ENCODE peak calls at places on chromosomes 12 and 14, in six cellular contexts. C is sigmoid colon, K is mucosa of descending colon, R is tibial artery, L is left lung, T is left ventricle myocardium inferior. P is an unnamed sample.

GRCh38 chr12:990649-991349 is at the start of gene ERC1:
- DNase-seq in R (peak; percentile 93), L (peak; percentile 89), C (peak; percentile 94), T (peak; percentile 91), K (peak; percentile 90), P (peak; percentile 95)

GRCh38 chr12:120684523-120684932 is 2.4 kb upstream of the MLEC start:
- DNase-seq in K (no peak), T (no peak), R (no peak), L (no peak), C (no peak), P (no peak)

GRCh38 chr12:29743801-29744200 is 39.9 kb downstream of the TMTC1 start:
- DNase-seq in L (no peak), K (no peak), T (no peak), R (no peak), C (no peak), P (no peak)

GRCh38 chr12:46110220-46110700 is 119.9 kb upstream of the SCAF11 start:
- DNase-seq in C (no peak), K (peak; percentile 60), R (no peak), L (no peak), T (peak; percentile 39), P (no peak)

GRCh38 chr14:93745603-93746273 is 42.5 kb downstream of the PRIMA1 start:
- DNase-seq in K (no peak), R (no peak), C (peak; percentile 61), T (no peak), L (no peak), P (no peak)

GRCh38 chr12:117596968-117597367 is 235.5 kb upstream of the NOS1 start:
- DNase-seq in K (no peak), C (no peak), R (no peak), T (no peak), L (no peak), P (no peak)

GRCh38 chr14:73695997-73696396 is 18.2 kb downstream of the PNMA1 start:
- DNase-seq in L (no peak), C (no peak), T (no peak), K (no peak), R (no peak), P (no peak)

GRCh38 chr12:26204612-26205289 is 9.4 kb downstream of the SSPN start:
- DNase-seq in K (no peak), C (peak; percentile 68), L (no peak), R (no peak), T (peak; percentile 36), P (no peak)

GRCh38 chr12:85422766-85423165 is 142.7 kb downstream of the ALX1 start:
- DNase-seq in R (no peak), T (no peak), K (no peak), L (no peak), C (no peak), P (no peak)

GRCh38 chr14:22452330-22452729 is 136.7 kb downstream of the DAD1 start:
- DNase-seq in C (no peak), R (no peak), K (no peak), T (no peak), L (no peak), P (no peak)

GRCh38 chr14:24986206-24986893 is 63.6 kb downstream of the STXBP6 start:
- DNase-seq in C (peak; percentile 71), R (no peak), T (peak; percentile 28), L (no peak), K (no peak), P (no peak)

GRCh38 chr12:8796831-8797626 is 25.4 kb upstream of the A2ML1 start:
- DNase-seq in L (no peak), R (no peak), T (no peak), C (no peak), K (no peak), P (no peak)

GRCh38 chr12:4421590-4422031 is 24.0 kb downstream of the FGF6 start:
- DNase-seq in C (no peak), K (no peak), R (no peak), L (no peak), T (no peak), P (no peak)

GRCh38 chr12:6165418-6165817 is 34.8 kb upstream of the CD9 start:
- DNase-seq in T (no peak), R (no peak), L (no peak), C (no peak), K (no peak), P (no peak)

DNA sequence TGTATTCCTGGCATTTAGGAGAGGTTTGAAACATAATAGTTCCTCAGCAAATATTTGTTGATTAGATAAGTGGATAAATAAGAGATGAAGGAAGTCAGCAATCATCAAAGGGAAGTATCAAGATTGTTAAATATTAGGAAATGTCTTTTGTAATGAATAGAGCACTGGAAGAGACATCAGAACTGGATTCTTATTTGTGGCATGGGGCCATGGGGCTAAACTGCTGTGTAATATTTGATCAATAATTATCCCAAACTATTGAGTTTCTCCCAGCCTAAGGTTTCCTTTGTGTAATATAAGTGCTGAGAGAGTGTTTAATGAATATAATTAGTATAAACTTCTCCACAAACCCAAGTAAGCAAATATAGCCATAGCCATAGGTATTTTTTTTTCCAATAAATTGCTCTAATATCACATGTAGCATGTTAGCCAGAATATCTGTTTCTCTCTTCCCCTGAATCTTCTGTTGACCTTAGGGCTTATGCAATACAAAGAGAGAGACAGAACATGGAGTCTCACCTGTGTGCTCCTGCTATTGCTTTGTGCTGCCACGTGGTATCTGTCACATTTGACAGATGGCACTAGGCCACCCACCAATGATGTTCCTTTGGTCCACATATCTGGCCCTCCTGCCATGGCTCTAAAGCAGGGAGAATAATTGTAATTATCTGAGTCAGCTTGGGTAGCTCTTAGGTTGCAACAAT is 658.7 kb downstream of the SOX5 start:
- DNase-seq in C (no peak), L (no peak), T (no peak), K (no peak), R (no peak), P (no peak)
- H3K4me1 ChIP-seq in C (no peaks in the 10 kb centered on the region), L (no peaks in the 10 kb centered on the region), T (no peaks in the 10 kb centered on the region), K (no peaks in the 10 kb centered on the region), R (peaks cover 40% of the 10 kb centered on the region), P (no peaks in the 10 kb centered on the region)

DNA sequence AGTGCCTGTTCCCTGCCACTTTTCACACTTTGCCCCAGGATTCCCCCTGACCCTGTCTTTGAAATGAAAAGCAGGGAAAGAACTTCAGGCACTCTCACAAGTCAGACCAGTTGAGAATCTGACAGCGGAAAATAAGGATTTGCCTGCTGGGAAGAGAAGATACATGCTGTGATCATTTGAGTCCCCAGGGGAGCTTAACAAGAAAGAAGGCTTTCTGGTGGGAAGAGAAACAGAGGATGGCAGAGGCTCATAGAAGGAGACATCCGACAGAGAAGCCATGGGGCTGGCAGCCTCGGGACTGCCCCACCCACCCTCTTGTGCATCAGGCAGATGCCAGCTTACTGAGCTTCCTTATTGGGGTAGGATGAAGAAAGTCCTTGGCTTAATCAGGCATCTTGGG is 11.9 kb downstream of the TTC9 start:
- DNase-seq in C (no peak), T (no peak), R (no peak), L (no peak), K (no peak), P (no peak)
- H3K4me1 ChIP-seq in C (no peaks in the 10 kb centered on the region), T (peaks cover 5% of the 10 kb centered on the region), R (no peaks in the 10 kb centered on the region), L (peaks cover 19% of the 10 kb centered on the region), K (no peaks in the 10 kb centered on the region), P (no peaks in the 10 kb centered on the region)

GRCh38 chr14:91405241-91405721 is 12.3 kb downstream of the CCDC88C start:
- DNase-seq in L (no peak), K (no peak), C (no peak), R (no peak), T (no peak), P (no peak)
- H3K4me1 ChIP-seq in L (peaks cover 77% of the 10 kb centered on the region), K (peaks cover 33% of the 10 kb centered on the region), C (peaks cover 8% of the 10 kb centered on the region), R (peaks cover 5% of the 10 kb centered on the region), T (peaks cover 28% of the 10 kb centered on the region), P (peaks cover 19% of the 10 kb centered on the region)

DNA sequence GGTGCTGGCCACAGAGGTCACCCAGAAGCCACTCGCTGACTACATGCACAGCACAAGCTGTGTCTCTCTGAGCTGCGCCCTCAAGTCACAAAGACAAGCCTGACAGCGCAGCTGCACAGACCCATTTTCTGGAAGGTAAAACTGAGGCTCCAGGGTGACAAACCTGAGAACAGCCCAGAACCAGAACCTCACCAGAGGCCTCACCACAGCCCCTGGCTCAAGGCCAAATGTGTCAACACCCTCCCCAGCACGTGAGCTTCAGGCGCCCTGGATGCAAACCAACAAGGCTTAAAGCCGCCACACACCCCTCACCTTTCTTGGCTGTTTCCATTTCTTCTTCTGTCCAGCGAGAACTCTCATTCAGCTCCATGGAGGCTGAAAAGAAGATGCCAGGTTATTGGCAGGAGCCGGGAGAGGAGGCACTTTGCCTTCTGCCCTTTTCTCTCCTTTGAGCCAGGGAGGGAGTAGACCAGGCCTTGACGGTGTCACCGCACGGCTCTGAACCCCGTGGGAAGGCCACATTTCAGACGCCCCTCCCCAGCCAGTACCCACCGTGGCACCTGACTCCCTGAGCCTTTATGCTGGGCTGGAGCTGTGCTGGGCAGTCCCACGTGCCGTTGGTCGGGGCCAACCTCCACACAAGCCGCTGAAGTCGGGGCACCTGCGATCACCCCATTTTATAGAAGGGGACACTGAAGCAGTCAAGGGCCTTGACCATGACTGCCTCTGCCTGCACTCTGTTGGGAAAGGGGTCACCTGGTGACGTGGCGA is 103.1 kb downstream of the RFLNA start:
- DNase-seq in T (no peak), L (no peak), C (peak; percentile 93), K (no peak), R (no peak), P (no peak)
- H3K4me1 ChIP-seq in T (peaks cover 85% of the 10 kb centered on the region), L (peaks cover 59% of the 10 kb centered on the region), C (peaks cover 85% of the 10 kb centered on the region), K (peaks cover 34% of the 10 kb centered on the region), R (peaks cover 78% of the 10 kb centered on the region), P (peaks cover 12% of the 10 kb centered on the region)

DNA sequence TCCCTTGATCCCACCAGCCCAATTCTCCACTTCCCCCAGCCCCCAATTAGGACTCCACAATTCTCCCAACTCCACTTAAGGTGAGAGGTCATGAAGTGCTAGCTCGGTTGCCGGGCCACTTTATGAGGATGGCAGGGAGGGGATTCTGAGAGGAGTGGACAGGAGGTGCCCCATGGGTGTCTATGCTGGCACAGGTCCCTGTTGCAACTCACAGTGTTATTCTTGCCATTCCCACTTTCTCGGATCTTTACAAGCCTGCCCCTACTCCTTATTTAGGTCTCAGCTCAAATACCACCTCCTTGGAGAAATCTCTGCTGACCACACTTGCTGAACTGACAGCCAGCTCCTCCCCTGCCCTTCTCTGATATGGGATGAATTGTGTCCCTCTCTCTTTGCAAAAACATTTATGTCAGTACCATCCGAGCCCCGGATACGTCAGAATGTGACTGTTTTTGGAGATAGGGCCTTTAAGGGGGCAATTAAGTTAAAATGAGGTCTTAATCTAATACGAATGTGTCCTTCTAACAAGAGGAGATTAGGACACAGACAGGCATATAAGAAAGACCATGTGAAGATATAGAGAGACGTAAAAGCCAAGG is 4.2 kb upstream of the LGALS3 start:
- DNase-seq in L (no peak), K (no peak), R (no peak), T (no peak), C (no peak), P (no peak)
- H3K4me1 ChIP-seq in L (peaks cover 88% of the 10 kb centered on the region), K (peaks cover 64% of the 10 kb centered on the region), R (peaks cover 26% of the 10 kb centered on the region), T (peaks cover 96% of the 10 kb centered on the region), C (peaks cover 18% of the 10 kb centered on the region), P (peaks cover under 1% of the 10 kb centered on the region)

GRCh38 chr12:122117979-122118378 is 39.4 kb downstream of the MLXIP start:
- DNase-seq in R (no peak), K (peak; percentile 10), L (no peak), T (peak; percentile 4), C (peak; percentile 65), P (no peak)
- H3K4me1 ChIP-seq in R (peaks cover 28% of the 10 kb centered on the region), K (peaks cover 61% of the 10 kb centered on the region), L (peaks cover 13% of the 10 kb centered on the region), T (peaks cover 48% of the 10 kb centered on the region), C (peaks cover 61% of the 10 kb centered on the region), P (peaks cover 18% of the 10 kb centered on the region)

GRCh38 chr12:65608319-65608916 is 215.9 kb upstream of the HMGA2 start:
- DNase-seq in K (no peak), T (no peak), C (no peak), L (no peak), R (no peak), P (no peak)
- H3K4me1 ChIP-seq in K (peaks cover 10% of the 10 kb centered on the region), T (peaks cover 8% of the 10 kb centered on the region), C (peaks cover 3% of the 10 kb centered on the region), L (peaks cover 6% of the 10 kb centered on the region), R (peaks cover 2% of the 10 kb centered on the region), P (peaks cover under 1% of the 10 kb centered on the region)

GRCh38 chr12:99019798-99020197 is 374.7 kb downstream of the APAF1 start:
- DNase-seq in L (no peak), C (no peak), R (no peak), T (no peak), K (no peak), P (no peak)
- H3K4me1 ChIP-seq in L (no peaks in the 10 kb centered on the region), C (no peaks in the 10 kb centered on the region), R (no peaks in the 10 kb centered on the region), T (no peaks in the 10 kb centered on the region), K (no peaks in the 10 kb centered on the region), P (no peaks in the 10 kb centered on the region)

P was measured in kidney.